ENCODE peak calls at places on chromosomes 7 and 10, in seven cellular contexts. T is tibial artery, R is brain microvascular endothelial cell, J is natural killer cell, W is stomach, D is type B pancreatic cell, E is OCI-LY7. A is an unnamed sample.

GRCh38 chr7:113410791-113411190 is 292.4 kb upstream of the SMIM30 start:
- DNase-seq in T (no peak), R (no peak), J (no peak), W (no peak), D (no peak), E (no peak), A (no peak)

GRCh38 chr7:98211676-98212531 is 665 bp downstream of the BHLHA15 start:
- DNase-seq in T (peak; percentile 64), R (no peak), J (no peak), W (no peak), D (no peak), E (no peak), A (no peak)

GRCh38 chr10:60148266-60148840 is 241.3 kb downstream of the ANK3 start:
- DNase-seq in T (no peak), R (peak; percentile 86), J (no peak), W (no peak), D (no peak), E (no peak), A (no peak)

GRCh38 chr7:78020131-78020873 is 221.7 kb downstream of the PHTF2 start:
- DNase-seq in T (peak; percentile 78), R (peak; percentile 80), J (no peak), W (peak; percentile 61), D (no peak), E (peak; percentile 58), A (no peak)

GRCh38 chr7:117395743-117396142 is 31.6 kb downstream of the ASZ1 start:
- DNase-seq in T (no peak), R (no peak), J (no peak), W (no peak), D (no peak), E (no peak), A (no peak)

GRCh38 chr10:909831-910230 is 21.7 kb downstream of the LARP4B start:
- DNase-seq in T (no peak), R (peak; percentile 73), J (no peak), W (no peak), D (no peak), E (no peak), A (no peak)

GRCh38 chr7:152565731-152566130 is 110.2 kb downstream of the XRCC2 start:
- DNase-seq in T (peak; percentile 27), R (no peak), J (no peak), W (no peak), D (no peak), E (no peak), A (no peak)

GRCh38 chr7:73978681-73979563 is 49.1 kb upstream of the ELN start:
- DNase-seq in T (peak; percentile 80), R (peak; percentile 6), J (no peak), W (peak; percentile 77), D (no peak), E (peak; percentile 67), A (no peak)

GRCh38 chr10:79437111-79437814 is 8.2 kb downstream of the ZCCHC24 start:
- DNase-seq in T (peak; percentile 57), R (no peak), J (no peak), W (no peak), D (no peak), E (no peak), A (no peak)

GRCh38 chr7:42527004-42527403 is 290.0 kb upstream of the GLI3 start:
- DNase-seq in T (no peak), R (no peak), J (no peak), W (no peak), D (no peak), E (no peak), A (no peak)

GRCh38 chr7:21300692-21301091 is 127.2 kb upstream of the SP4 start:
- DNase-seq in T (no peak), R (no peak), J (no peak), W (no peak), D (no peak), E (peak; percentile 13), A (no peak)

GRCh38 chr10:68348265-68348741 is 15.6 kb upstream of the PBLD start:
- DNase-seq in T (no peak), R (peak; percentile 50), J (peak; percentile 17), W (peak; percentile 36), D (no peak), E (peak; percentile 67), A (no peak)

GRCh38 chr10:66656499-66656898 is 269.3 kb upstream of the LRRTM3 start:
- DNase-seq in T (no peak), R (no peak), J (no peak), W (no peak), D (no peak), E (no peak), A (no peak)
- TF ChIP-seq CTCF in T (no peak), R (no peak), J (no peak), W (no peak), D (no peak), E (no peak), A (no peak)

GRCh38 chr7:16083931-16084330 is 337.4 kb downstream of the CRPPA start:
- DNase-seq in T (no peak), R (no peak), J (no peak), W (no peak), D (no peak), E (no peak), A (no peak)

GRCh38 chr7:16080131-16080530 is 341.2 kb downstream of the CRPPA start:
- DNase-seq in T (no peak), R (no peak), J (no peak), W (no peak), D (no peak), E (no peak), A (no peak)

GRCh38 chr7:16079723-16080122 is 341.6 kb downstream of the CRPPA start:
- DNase-seq in T (no peak), R (no peak), J (no peak), W (no peak), D (no peak), E (no peak), A (no peak)

DNA sequence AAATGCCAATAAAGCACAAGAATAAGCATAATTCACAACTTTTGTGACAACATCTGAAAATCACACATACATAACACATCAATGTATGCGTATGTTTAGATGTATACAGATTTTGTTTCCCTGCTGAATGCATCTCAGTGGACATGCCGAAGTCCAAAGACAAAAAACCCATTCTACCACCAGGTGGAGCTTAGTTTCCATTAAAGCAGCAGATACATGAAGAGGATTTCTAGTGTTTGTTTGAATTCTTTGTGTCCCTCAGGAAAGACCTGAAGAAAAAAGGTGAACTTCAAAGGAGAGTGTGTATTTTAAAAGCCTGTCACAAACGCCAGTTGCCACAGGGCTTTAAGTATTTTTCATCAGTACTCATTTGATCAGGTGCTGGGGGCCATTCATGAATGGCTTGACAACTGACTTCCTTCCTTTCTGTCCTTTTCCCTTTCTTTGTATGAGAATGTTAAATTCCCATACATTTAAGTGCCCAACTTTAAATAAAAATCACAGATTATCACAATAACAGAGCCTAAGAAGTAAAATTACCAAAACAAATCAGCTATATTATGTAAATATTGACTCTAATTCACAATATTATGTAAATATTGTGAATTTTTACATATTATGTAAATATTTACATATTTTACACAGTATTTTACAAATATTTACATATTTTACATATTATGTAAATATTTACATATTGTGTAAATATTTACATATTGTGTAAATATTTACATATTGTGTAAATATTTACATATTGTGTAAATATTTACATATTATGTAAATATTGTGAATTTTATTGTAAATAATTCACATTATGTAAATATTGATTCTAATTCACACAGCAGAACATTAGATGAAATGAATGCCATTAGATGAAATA is 343.0 kb downstream of the CRPPA start:
- DNase-seq in T (no peak), R (peak; percentile 65), J (no peak), W (no peak), D (no peak), E (peak; percentile 28), A (no peak)
- TF ChIP-seq CTCF in T (peak; percentile 74), R (peak; percentile 74), J (peak; percentile 63), W (no peak), D (peak; percentile 89), E (peak; percentile 76), A (peak; percentile 89)

DNA sequence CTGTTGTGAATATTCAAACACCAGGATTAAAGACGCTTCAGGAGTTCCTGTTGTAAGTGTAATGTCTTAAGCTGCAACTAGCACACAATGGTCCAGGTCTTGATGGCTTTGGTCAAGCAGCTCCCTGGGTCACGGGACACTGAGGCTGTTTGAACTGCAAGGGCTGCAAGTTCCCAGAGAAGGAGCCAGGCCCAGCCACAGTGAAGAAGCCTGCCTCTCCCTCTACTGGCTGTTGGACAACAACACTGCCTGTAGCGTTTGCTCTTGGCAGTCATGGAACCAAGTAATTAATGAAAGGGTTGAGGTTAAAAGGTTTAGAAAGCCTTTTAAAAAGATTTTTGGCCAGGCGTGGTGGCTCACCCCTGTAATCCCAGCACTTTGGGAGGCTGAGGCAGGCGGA is 31.9 kb upstream of the GUSB start:
- DNase-seq in T (no peak), R (peak; percentile 56), J (no peak), W (peak; percentile 62), D (no peak), E (peak; percentile 27), A (no peak)
- TF ChIP-seq CTCF in T (no peak), R (peak; percentile 79), J (no peak), W (no peak), D (peak; percentile 50), E (peak; percentile 47), A (peak; percentile 31)

DNA sequence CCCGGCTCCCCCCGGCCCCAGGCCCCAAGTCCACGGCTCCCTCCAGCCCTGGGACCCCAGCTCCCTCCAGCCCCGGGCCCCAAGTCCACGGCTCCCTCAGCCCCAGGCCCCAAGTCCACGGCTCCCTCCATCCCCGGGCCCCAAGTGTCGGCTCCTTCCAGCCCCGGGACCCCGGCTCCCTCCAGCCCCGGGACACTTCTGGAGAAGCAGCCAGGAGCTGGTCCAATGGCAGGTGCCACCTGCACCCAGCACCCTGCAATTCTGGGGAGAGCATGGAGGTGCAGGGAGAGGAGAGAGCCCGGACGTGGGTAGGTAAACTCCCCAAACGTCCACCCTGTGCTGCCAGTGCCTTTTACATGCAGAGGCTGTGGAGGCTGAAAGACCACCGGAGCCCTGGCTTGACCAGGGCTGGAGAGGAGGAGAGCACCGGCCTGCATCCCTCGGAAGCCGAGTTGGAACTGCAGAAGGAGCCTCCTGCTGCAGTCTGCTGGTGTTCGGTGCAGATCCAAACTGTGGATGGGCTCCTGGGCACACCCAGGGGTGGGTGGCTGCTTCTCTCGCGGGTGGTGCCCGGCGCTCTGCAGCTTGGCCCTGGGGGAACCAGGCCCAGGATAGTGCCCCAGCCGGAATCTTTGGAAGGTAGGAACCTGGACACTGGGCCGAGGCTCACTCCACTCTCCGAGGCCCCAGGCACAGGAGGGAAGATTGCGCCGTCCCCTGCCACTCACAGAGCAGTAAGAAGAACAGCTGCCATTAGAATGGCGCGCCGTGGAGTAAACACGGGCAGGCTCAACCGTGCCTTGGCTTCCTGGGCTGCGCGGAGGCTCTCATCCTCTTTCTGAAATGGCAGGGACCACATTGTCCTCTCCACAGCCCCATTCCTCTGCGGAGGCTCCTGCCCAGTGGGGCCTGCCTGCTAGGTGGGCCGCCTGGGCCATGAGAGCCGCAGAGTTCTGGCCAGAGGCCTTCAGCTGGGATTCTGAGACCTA is 14.7 kb downstream of the SHH start:
- DNase-seq in T (no peak), R (no peak), J (no peak), W (no peak), D (no peak), E (no peak), A (no peak)
- TF ChIP-seq CTCF in T (no peak), R (no peak), J (peak; percentile 28), W (no peak), D (peak; percentile 14), E (peak; percentile 47), A (no peak)

GRCh38 chr7:96238474-96238873 is 83.4 kb downstream of the SLC25A13 start:
- DNase-seq in T (no peak), R (no peak), J (no peak), W (no peak), D (no peak), E (no peak), A (no peak)
- TF ChIP-seq CTCF in T (no peak), R (no peak), J (no peak), W (no peak), D (no peak), E (no peak), A (no peak)